ENCODE peak calls at places on chromosomes 6 and 20, in ten cellular contexts. T is lung; H is left ventricle myocardium inferior; O is heart left ventricle; Q is transverse colon; B is brain microvascular endothelial cell; G is tibial artery; M is CD8-positive, alpha-beta memory T cell; N is small intestine; Y is A549. J is an unnamed sample.

GRCh38 chr20:10861619-10862018 is 187.8 kb upstream of the JAG1 start:
- DNase-seq in T (no peak), H (no peak), O (no peak), Q (peak; percentile 69), B (no peak), G (no peak), M (no peak), N (peak; percentile 67), Y (peak; percentile 93), J (no peak)

GRCh38 chr6:33437666-33438065 is 16.7 kb upstream of the ZBTB9 start:
- DNase-seq in T (no peak), H (no peak), O (no peak), Q (no peak), B (no peak), G (no peak), M (no peak), N (no peak), Y (no peak), J (no peak)

GRCh38 chr20:46990017-46990810 is 95.6 kb downstream of the EYA2 start:
- DNase-seq in T (no peak), H (no peak), O (no peak), Q (peak; percentile 14), B (no peak), G (no peak), M (no peak), N (no peak), Y (no peak), J (no peak)

GRCh38 chr6:80607814-80608391 is 501.4 kb downstream of the BCKDHB start:
- DNase-seq in T (no peak), H (no peak), O (no peak), Q (no peak), B (peak; percentile 99), G (no peak), M (no peak), N (no peak), Y (peak; percentile 26), J (no peak)

GRCh38 chr6:40898073-40898472 is 140.9 kb downstream of the UNC5CL start:
- DNase-seq in T (no peak), H (no peak), O (no peak), Q (no peak), B (no peak), G (no peak), M (no peak), N (no peak), Y (no peak), J (no peak)

GRCh38 chr6:164007881-164008280 is 593.4 kb downstream of the QKI start:
- DNase-seq in T (no peak), H (no peak), O (no peak), Q (no peak), B (no peak), G (no peak), M (no peak), N (no peak), Y (no peak), J (no peak)

GRCh38 chr6:3458706-3459421 is 2.0 kb upstream of the SLC22A23 start:
- DNase-seq in T (no peak), H (no peak), O (no peak), Q (no peak), B (no peak), G (no peak), M (no peak), N (no peak), Y (no peak), J (no peak)

GRCh38 chr20:33727115-33727479 is 4.7 kb upstream of the ZNF341 start:
- DNase-seq in T (no peak), H (no peak), O (no peak), Q (no peak), B (no peak), G (no peak), M (no peak), N (no peak), Y (no peak), J (no peak)

GRCh38 chr6:56299916-56300315 is 52.5 kb upstream of the COL21A1 start:
- DNase-seq in T (no peak), H (no peak), O (no peak), Q (no peak), B (no peak), G (no peak), M (no peak), N (no peak), Y (no peak), J (no peak)

GRCh38 chr6:150016324-150017185 is 8.8 kb downstream of the RAET1L start:
- DNase-seq in T (peak; percentile 53), H (no peak), O (peak; percentile 37), Q (peak; percentile 35), B (peak; percentile 51), G (peak; percentile 63), M (peak; percentile 68), N (peak; percentile 78), Y (peak; percentile 50), J (no peak)

GRCh38 chr6:170091639-170092579 is 199.0 kb downstream of the DLL1 start:
- DNase-seq in T (no peak), H (no peak), O (peak; percentile 2), Q (no peak), B (no peak), G (peak; percentile 28), M (no peak), N (no peak), Y (no peak), J (peak; percentile 43)

GRCh38 chr20:63225082-63225454 is 9.1 kb upstream of the YTHDF1 start:
- DNase-seq in T (no peak), H (no peak), O (no peak), Q (no peak), B (no peak), G (no peak), M (no peak), N (no peak), Y (no peak), J (no peak)

GRCh38 chr20:59472059-59472458 is 132.3 kb upstream of the PHACTR3 start:
- DNase-seq in T (no peak), H (no peak), O (no peak), Q (no peak), B (no peak), G (no peak), M (no peak), N (no peak), Y (no peak), J (no peak)

GRCh38 chr6:133632206-133632605 is 256.7 kb upstream of the TCF21 start:
- DNase-seq in T (no peak), H (no peak), O (no peak), Q (no peak), B (peak; percentile 62), G (no peak), M (no peak), N (no peak), Y (peak; percentile 32), J (no peak)

GRCh38 chr6:11810039-11810541 is 31.5 kb upstream of the ADTRP start:
- DNase-seq in T (peak; percentile 93), H (peak; percentile 73), O (peak; percentile 83), Q (peak; percentile 91), B (peak; percentile 81), G (peak; percentile 96), M (no peak), N (peak; percentile 95), Y (peak; percentile 90), J (peak; percentile 93)

GRCh38 chr6:137240168-137240567 is 21.0 kb upstream of the IFNGR1 start:
- DNase-seq in T (peak; percentile 59), H (peak; percentile 40), O (no peak), Q (peak; percentile 26), B (peak; percentile 65), G (peak; percentile 81), M (no peak), N (no peak), Y (no peak), J (peak; percentile 82)
- H3K4me3 ChIP-seq in T (no peak overlapping the region), H (no peak overlapping the region), O (no peak overlapping the region), Q (no peak overlapping the region), B (no peak overlapping the region), G (no peak overlapping the region), M (no peak overlapping the region), N (no peak overlapping the region), Y (no peak overlapping the region), J (no peak overlapping the region)

GRCh38 chr6:25370175-25371036 is 91.2 kb downstream of the CARMIL1 start:
- DNase-seq in T (no peak), H (no peak), O (no peak), Q (peak; percentile 35), B (no peak), G (no peak), M (no peak), N (peak; percentile 62), Y (no peak), J (no peak)
- H3K27ac ChIP-seq in T (no peak overlapping the region), H (no peak overlapping the region), O (peak overlapping the region; percentile 49), Q (peak overlapping the region; percentile 82), B (no peak overlapping the region), G (no peak overlapping the region), M (no peak overlapping the region), N (no peak overlapping the region), Y (no peak overlapping the region), J (no peak overlapping the region)

DNA sequence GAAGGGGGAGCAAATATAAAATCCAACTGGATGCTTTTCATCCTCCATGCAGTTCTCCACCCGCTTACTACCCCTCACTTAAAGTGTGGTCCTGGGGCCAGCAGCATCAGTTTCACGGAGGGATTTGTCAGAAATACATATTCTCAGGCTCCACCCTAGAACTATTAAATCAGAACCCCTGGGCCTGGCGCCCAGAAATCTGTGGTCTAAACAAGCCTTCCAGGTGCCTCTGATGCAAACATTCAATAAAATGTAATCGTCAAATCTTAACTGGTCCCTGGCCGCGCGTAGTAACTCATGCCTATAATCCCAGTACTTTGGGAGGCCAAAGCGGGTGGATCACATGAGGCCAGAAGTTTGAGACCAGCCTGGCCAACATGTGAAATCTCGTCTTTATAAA is 47.7 kb downstream of the ATXN1 start:
- DNase-seq in T (no peak), H (no peak), O (no peak), Q (no peak), B (no peak), G (no peak), M (no peak), N (no peak), Y (no peak), J (no peak)
- H3K4me3 ChIP-seq in T (no peak overlapping the region), H (no peak overlapping the region), O (no peak overlapping the region), Q (no peak overlapping the region), B (no peak overlapping the region), G (no peak overlapping the region), M (no peak overlapping the region), N (no peak overlapping the region), Y (no peak overlapping the region), J (peak overlapping the region; percentile 43)

GRCh38 chr6:160428069-160428430 is 79.9 kb downstream of the SLC22A3 start:
- DNase-seq in T (no peak), H (peak; percentile 79), O (peak; percentile 64), Q (no peak), B (no peak), G (peak; percentile 84), M (no peak), N (no peak), Y (no peak), J (peak; percentile 85)

GRCh38 chr6:160426146-160426545 is 78.0 kb downstream of the SLC22A3 start:
- DNase-seq in T (no peak), H (no peak), O (no peak), Q (no peak), B (no peak), G (no peak), M (no peak), N (no peak), Y (no peak), J (no peak)

GRCh38 chr6:160428818-160429744 is 80.9 kb downstream of the SLC22A3 start:
- DNase-seq in T (no peak), H (no peak), O (no peak), Q (no peak), B (no peak), G (no peak), M (no peak), N (no peak), Y (no peak), J (no peak)

GRCh38 chr6:160430203-160430602 is 82.0 kb downstream of the SLC22A3 start:
- DNase-seq in T (no peak), H (no peak), O (no peak), Q (no peak), B (no peak), G (no peak), M (no peak), N (no peak), Y (no peak), J (no peak)

GRCh38 chr6:160427312-160428068 is 79.3 kb downstream of the SLC22A3 start:
- DNase-seq in T (no peak), H (peak; percentile 22), O (no peak), Q (no peak), B (no peak), G (no peak), M (no peak), N (no peak), Y (no peak), J (no peak)
- H3K27ac ChIP-seq in T (no peak overlapping the region), H (peak overlapping the region; percentile 81), O (peak overlapping the region; percentile 18), Q (no peak overlapping the region), B (no peak overlapping the region), G (peak overlapping the region; percentile 67), M (no peak overlapping the region), N (no peak overlapping the region), Y (peak overlapping the region; percentile 32), J (peak overlapping the region; percentile 15)

J was measured in coronary artery.